ENCODE peak calls at places on chromosomes 4 and X, in five cellular contexts. One of them, this sample, is unnamed.
A peak's percentile ranks its signal among the peaks of the same experiment; 100 is the strongest.

GRCh38 chr4:76061421-76061820 is 13.1 kb upstream of the ART3 start:
- DNase-seq in germinal center: no peak
- DNase-seq in AG20443: no peak
- DNase-seq in NT2/D1: no peak
- DNase-seq in foreskin keratinocyte: no peak
- DNase-seq in this sample: no peak

GRCh38 chr4:26410385-26411293 is 79.6 kb downstream of the CCKAR start:
- DNase-seq in AG20443: peak; percentile 35
- DNase-seq in NT2/D1: no peak
- DNase-seq in germinal center: peak; percentile 30
- DNase-seq in foreskin keratinocyte: peak; percentile 37
- DNase-seq in this sample: no peak

GRCh38 chr4:74087481-74087880 is 11.5 kb downstream of the CXCL2 start:
- DNase-seq in foreskin keratinocyte: no peak
- DNase-seq in AG20443: no peak
- DNase-seq in germinal center: no peak
- DNase-seq in NT2/D1: no peak
- DNase-seq in this sample: no peak

GRCh38 chr4:575281-576141 is 584 bp downstream of the TMEM271 start:
- DNase-seq in AG20443: peak; percentile 88
- DNase-seq in NT2/D1: peak; percentile 68
- DNase-seq in germinal center: peak; percentile 38
- DNase-seq in foreskin keratinocyte: peak; percentile 60
- DNase-seq in this sample: no peak

GRCh38 chrX:21735038-21735752 is 22.7 kb downstream of the SMPX start:
- DNase-seq in foreskin keratinocyte: no peak
- DNase-seq in AG20443: peak; percentile 10
- DNase-seq in germinal center: no peak
- DNase-seq in NT2/D1: no peak
- DNase-seq in this sample: no peak

GRCh38 chr4:21656832-21657231 is 291.7 kb downstream of the KCNIP4 start:
- DNase-seq in foreskin keratinocyte: peak; percentile 6
- DNase-seq in germinal center: no peak
- DNase-seq in AG20443: no peak
- DNase-seq in NT2/D1: peak; percentile 1
- DNase-seq in this sample: no peak

GRCh38 chr4:131348258-131348657 is 1800.8 kb upstream of the PCDH10 start:
- DNase-seq in NT2/D1: no peak
- DNase-seq in germinal center: no peak
- DNase-seq in foreskin keratinocyte: no peak
- DNase-seq in AG20443: no peak
- DNase-seq in this sample: no peak

GRCh38 chrX:85243761-85244410 is at the start of the genes SATL1 and ZNF711:
- DNase-seq in foreskin keratinocyte: peak; percentile 10
- DNase-seq in AG20443: peak; percentile 6
- DNase-seq in germinal center: peak; percentile 14
- DNase-seq in NT2/D1: peak; percentile 72
- DNase-seq in this sample: no peak

GRCh38 chr4:71400788-71401187 is 62.0 kb downstream of the SLC4A4 start:
- DNase-seq in AG20443: no peak
- DNase-seq in foreskin keratinocyte: no peak
- DNase-seq in germinal center: no peak
- DNase-seq in NT2/D1: no peak
- DNase-seq in this sample: no peak

GRCh38 chr4:3313139-3313538 is 20.3 kb downstream of the RGS12 start:
- DNase-seq in AG20443: no peak
- DNase-seq in germinal center: no peak
- DNase-seq in NT2/D1: no peak
- DNase-seq in foreskin keratinocyte: no peak
- DNase-seq in this sample: no peak

GRCh38 chrX:49308604-49309269 is 5.3 kb downstream of the GAGE10 start:
- DNase-seq in germinal center: no peak
- DNase-seq in foreskin keratinocyte: peak; percentile 1
- DNase-seq in AG20443: peak; percentile 14
- DNase-seq in NT2/D1: no peak
- DNase-seq in this sample: no peak

GRCh38 chrX:51899741-51900140 is 6.3 kb downstream of the MAGED1 start:
- DNase-seq in AG20443: no peak
- DNase-seq in germinal center: no peak
- DNase-seq in foreskin keratinocyte: no peak
- DNase-seq in NT2/D1: no peak
- DNase-seq in this sample: no peak

GRCh38 chrX:14864626-14865025 is 8.2 kb downstream of the FANCB start:
- DNase-seq in NT2/D1: no peak
- DNase-seq in AG20443: no peak
- DNase-seq in germinal center: no peak
- DNase-seq in foreskin keratinocyte: peak; percentile 45
- DNase-seq in this sample: no peak

GRCh38 chr4:169795585-169795984 is 37.8 kb upstream of the HPF1 start:
- DNase-seq in AG20443: no peak
- DNase-seq in germinal center: no peak
- DNase-seq in NT2/D1: no peak
- DNase-seq in foreskin keratinocyte: peak; percentile 74
- DNase-seq in this sample: no peak

GRCh38 chrX:133418588-133418987 is 3.3 kb upstream of the GPC4 start:
- DNase-seq in germinal center: no peak
- DNase-seq in AG20443: no peak
- DNase-seq in NT2/D1: no peak
- DNase-seq in foreskin keratinocyte: no peak
- DNase-seq in this sample: no peak

GRCh38 chrX:141673946-141674345 is 24.6 kb downstream of the SPANXD start:
- DNase-seq in germinal center: no peak
- DNase-seq in foreskin keratinocyte: peak; percentile 13
- DNase-seq in AG20443: no peak
- DNase-seq in NT2/D1: no peak
- DNase-seq in this sample: no peak

GRCh38 chrX:19121898-19122640 is at the start of gene ADGRG2:
- DNase-seq in AG20443: peak; percentile 58
- DNase-seq in NT2/D1: no peak
- DNase-seq in foreskin keratinocyte: peak; percentile 1
- DNase-seq in germinal center: no peak
- DNase-seq in this sample: no peak

GRCh38 chrX:150926304-150926703 is 27.8 kb upstream of the CD99L2 start:
- DNase-seq in NT2/D1: no peak
- DNase-seq in germinal center: no peak
- DNase-seq in foreskin keratinocyte: no peak
- DNase-seq in AG20443: peak; percentile 17
- DNase-seq in this sample: no peak

GRCh38 chr4:114093221-114093715 is 113.8 kb upstream of the ARSJ start:
- DNase-seq in germinal center: no peak
- DNase-seq in foreskin keratinocyte: no peak
- DNase-seq in NT2/D1: no peak
- DNase-seq in AG20443: no peak
- DNase-seq in this sample: no peak

GRCh38 chrX:72297953-72298730 is 7.6 kb downstream of the CITED1 start:
- DNase-seq in AG20443: no peak
- DNase-seq in foreskin keratinocyte: no peak
- DNase-seq in germinal center: no peak
- DNase-seq in NT2/D1: no peak
- DNase-seq in this sample: no peak

GRCh38 chr4:78940752-78941151 is 1.5 kb upstream of the PAQR3 start:
- DNase-seq in germinal center: no peak
- DNase-seq in NT2/D1: no peak
- DNase-seq in AG20443: no peak
- DNase-seq in foreskin keratinocyte: no peak
- DNase-seq in this sample: no peak

GRCh38 chr4:6815029-6815836 is 32.7 kb downstream of the KIAA0232 start:
- DNase-seq in NT2/D1: no peak
- DNase-seq in AG20443: no peak
- DNase-seq in germinal center: no peak
- DNase-seq in foreskin keratinocyte: no peak
- DNase-seq in this sample: no peak

GRCh38 chr4:52822583-52823477 is 39.3 kb upstream of the RASL11B start:
- DNase-seq in foreskin keratinocyte: no peak
- DNase-seq in AG20443: peak; percentile 65
- DNase-seq in germinal center: no peak
- DNase-seq in NT2/D1: no peak
- DNase-seq in this sample: no peak

GRCh38 chrX:2159393-2159792 is 341.4 kb downstream of the DHRSX start:
- DNase-seq in AG20443: no peak
- DNase-seq in NT2/D1: no peak
- DNase-seq in foreskin keratinocyte: no peak
- DNase-seq in germinal center: no peak
- DNase-seq in this sample: no peak